ENCODE peak calls at places on chromosome 22, in eight cellular contexts. J is brain microvascular endothelial cell, H is H9, N is spleen, V is cardiac muscle cell, U is uterus, S is lower lobe of right lung, E is stomach. P is an unnamed sample.

GRCh38 chr22:25582946-25583345 is 18.5 kb downstream of the GRK3 start:
- DNase-seq in J (no peak), S (no peak), N (no peak), E (no peak), U (no peak), H (no peak), V (peak), P (no peak)

GRCh38 chr22:19060356-19061009 is 61.7 kb downstream of the DGCR2 start:
- DNase-seq in S (peak), J (peak), U (no peak), V (no peak), E (no peak), N (peak), H (no peak), P (no peak)

GRCh38 chr22:27637604-27638003 is 164.0 kb downstream of the MN1 start:
- DNase-seq in U (no peak), N (no peak), V (peak), H (no peak), S (no peak), J (peak), E (no peak), P (no peak)

GRCh38 chr22:44459041-44459440 is 39.0 kb downstream of the RTL6 start:
- DNase-seq in H (no peak), E (peak), V (no peak), U (no peak), S (no peak), J (no peak), N (peak), P (no peak)

GRCh38 chr22:24418786-24419479 is 8.5 kb upstream of the ADORA2A start:
- DNase-seq in H (no peak), N (no peak), S (no peak), J (no peak), E (no peak), U (no peak), V (no peak), P (no peak)

GRCh38 chr22:39710380-39711117 is 140.0 kb downstream of the CACNA1I start:
- DNase-seq in J (no peak), S (no peak), V (peak), H (no peak), U (no peak), E (no peak), N (no peak), P (no peak)

GRCh38 chr22:25839755-25840154 is 97.8 kb downstream of the MYO18B start:
- DNase-seq in V (no peak), N (no peak), J (no peak), E (no peak), H (no peak), U (no peak), S (no peak), P (no peak)

GRCh38 chr22:43420991-43421665 is 9.3 kb downstream of the MPPED1 start:
- DNase-seq in J (no peak), S (peak), E (no peak), U (no peak), N (no peak), H (no peak), V (no peak), P (no peak)

GRCh38 chr22:24563246-24563645 is 7.4 kb downstream of the SNRPD3 start:
- DNase-seq in E (no peak), J (no peak), H (no peak), S (no peak), V (no peak), U (no peak), N (peak), P (no peak)

GRCh38 chr22:22721681-22722309 is 77.4 kb downstream of the GGTLC2 start:
- DNase-seq in U (no peak), J (peak), V (peak), N (no peak), H (no peak), E (no peak), S (peak), P (no peak)

GRCh38 chr22:25658641-25659040 is 83.3 kb upstream of the MYO18B start:
- DNase-seq in S (no peak), U (peak), J (no peak), N (no peak), V (peak), H (no peak), E (no peak), P (no peak)

GRCh38 chr22:23182289-23183106 is 2.2 kb downstream of the BCR start:
- DNase-seq in N (no peak), H (no peak), J (no peak), U (no peak), E (no peak), S (no peak), V (no peak), P (no peak)

GRCh38 chr22:44399196-44399837 is 86.6 kb upstream of the SHISAL1 start:
- DNase-seq in S (peak), N (peak), U (peak), J (no peak), V (no peak), H (peak), E (peak), P (peak)

GRCh38 chr22:19448076-19448607 is 631 bp upstream of the C22orf39 start:
- DNase-seq in N (no peak), J (peak), S (no peak), U (no peak), E (peak), H (peak), V (peak), P (peak)

GRCh38 chr22:23549198-23549595 is 30.9 kb downstream of the IGLL1 start:
- DNase-seq in J (no peak), S (no peak), H (peak), E (no peak), V (no peak), N (peak), U (no peak), P (no peak)

GRCh38 chr22:43563571-43563970 is 151.8 kb downstream of the MPPED1 start:
- DNase-seq in V (no peak), N (no peak), J (no peak), S (no peak), E (no peak), H (no peak), U (no peak), P (no peak)

GRCh38 chr22:22519591-22519990 is 479 bp downstream of the ZNF280A start:
- DNase-seq in S (no peak), H (no peak), E (no peak), U (no peak), V (no peak), N (no peak), J (no peak), P (no peak)

GRCh38 chr22:24953294-24954113 is 988 bp downstream of the KIAA1671 start:
- DNase-seq in U (no peak), V (no peak), N (no peak), J (no peak), H (no peak), E (peak), S (peak), P (peak)

GRCh38 chr22:25388866-25389540 is 169.6 kb downstream of the CRYBB2 start:
- DNase-seq in S (no peak), J (no peak), U (no peak), H (no peak), N (peak), E (no peak), V (no peak), P (no peak)

GRCh38 chr22:19823638-19824196 is 31.0 kb downstream of the GNB1L start:
- DNase-seq in N (no peak), H (peak), V (no peak), S (peak), J (no peak), E (peak), U (no peak), P (peak)

GRCh38 chr22:24592846-24593809 is at the start of gene LRRC75B:
- DNase-seq in U (peak), J (peak), V (peak), N (peak), H (peak), E (peak), S (peak), P (peak)

GRCh38 chr22:47173535-47174021 is 411.1 kb downstream of the TBC1D22A start:
- DNase-seq in J (no peak), H (no peak), S (no peak), V (no peak), E (no peak), U (peak), N (peak), P (peak)

GRCh38 chr22:35489225-35489624 is 51.4 kb upstream of the RASD2 start:
- DNase-seq in V (no peak), S (no peak), E (no peak), U (no peak), J (no peak), H (no peak), N (no peak), P (no peak)

GRCh38 chr22:19800761-19801244 is 40.2 kb downstream of the TBX1 start:
- DNase-seq in U (no peak), E (no peak), S (peak), H (peak), N (no peak), V (peak), J (peak), P (no peak)

GRCh38 chr22:20741008-20741633 is 32.8 kb upstream of the SERPIND1 start:
- DNase-seq in S (no peak), H (no peak), N (no peak), J (no peak), V (no peak), E (no peak), U (no peak), P (no peak)

GRCh38 chr22:23181763-23182288 is 1.5 kb downstream of the BCR start:
- DNase-seq in V (no peak), U (no peak), S (no peak), N (peak), E (no peak), J (no peak), H (no peak), P (no peak)

GRCh38 chr22:40183029-40183581 is 5.4 kb downstream of the TNRC6B start:
- DNase-seq in J (peak), E (no peak), S (no peak), U (no peak), V (peak), H (no peak), N (no peak), P (no peak)

GRCh38 chr22:49566141-49566541 is 261.5 kb downstream of the BRD1 start:
- DNase-seq in H (peak), S (no peak), V (no peak), E (no peak), J (no peak), U (no peak), N (peak), P (no peak)

GRCh38 chr22:44379817-44380560 is 67.2 kb upstream of the SHISAL1 start:
- DNase-seq in J (no peak), U (no peak), N (peak), S (peak), H (no peak), E (no peak), V (no peak), P (no peak)

GRCh38 chr22:27060188-27060587 is 402.8 kb downstream of the MIAT start:
- DNase-seq in H (no peak), N (no peak), U (no peak), E (no peak), J (no peak), V (no peak), S (no peak), P (no peak)

GRCh38 chr22:39240841-39241631 is 3.7 kb downstream of the PDGFB start:
- DNase-seq in S (peak), E (peak), V (no peak), J (no peak), N (no peak), H (no peak), U (no peak), P (no peak)

GRCh38 chr22:35202376-35202775 is 54.9 kb upstream of the HMGXB4 start:
- DNase-seq in H (no peak), U (no peak), E (no peak), V (no peak), N (no peak), J (no peak), S (no peak), P (no peak)

GRCh38 chr22:28856095-28856455 is 27.3 kb upstream of the ZNRF3 start:
- DNase-seq in E (no peak), S (no peak), H (no peak), V (no peak), U (no peak), J (no peak), N (no peak), P (no peak)

GRCh38 chr22:28857288-28857687 is 26.1 kb upstream of the ZNRF3 start:
- DNase-seq in H (no peak), V (no peak), S (no peak), J (no peak), N (peak), U (no peak), E (no peak), P (no peak)

DNA sequence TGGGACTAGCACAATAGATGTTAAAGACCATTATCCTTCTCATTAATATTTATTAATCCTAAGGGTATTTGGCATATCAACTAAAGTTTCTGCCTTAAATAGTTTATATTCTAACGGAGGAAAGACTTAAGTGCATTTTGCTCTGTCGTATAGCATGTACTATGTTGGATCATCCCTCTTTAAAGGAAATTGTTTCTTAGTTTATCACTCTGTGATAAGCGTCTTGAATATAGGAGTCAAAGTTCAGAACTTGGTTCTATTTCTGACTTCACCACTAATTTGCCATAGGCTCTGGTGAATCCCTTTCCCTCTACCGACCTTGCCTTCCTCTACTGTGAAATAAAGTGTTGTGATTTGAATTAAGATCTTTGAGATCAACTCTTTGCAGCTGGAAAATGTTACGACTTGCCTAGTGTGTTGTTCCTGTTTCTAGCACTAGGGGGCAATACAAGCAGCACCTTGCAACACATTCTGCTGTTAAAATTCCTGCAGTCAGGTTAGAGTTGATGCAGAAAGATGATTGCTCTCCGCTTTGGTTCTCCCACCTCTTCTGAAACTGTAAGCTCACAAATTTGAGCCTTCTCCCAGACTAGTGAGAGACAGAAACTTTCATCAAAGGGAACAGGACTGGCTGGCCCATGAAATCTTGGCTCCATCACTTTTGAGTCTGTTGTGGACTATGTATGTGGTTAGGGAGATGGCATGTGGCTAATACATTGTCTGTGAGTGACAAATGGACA is 27.8 kb upstream of the ZNRF3 start:
- DNase-seq in U (peak), H (peak), V (peak), S (no peak), N (no peak), E (peak), J (peak), P (no peak)
- TF ChIP-seq CTCF in U (peak), H (peak), V (peak), S (peak), N (peak), E (no peak), J (peak), P (peak)

GRCh38 chr22:31973739-31974138 is 29.4 kb downstream of the YWHAH start:
- DNase-seq in H (no peak), U (no peak), J (no peak), N (no peak), S (no peak), E (no peak), V (no peak), P (no peak)

GRCh38 chr22:31977141-31977781 is 32.9 kb downstream of the YWHAH start:
- DNase-seq in E (peak), S (peak), H (peak), U (peak), V (peak), N (peak), J (peak), P (peak)

GRCh38 chr22:31980628-31981027 is 36.3 kb downstream of the YWHAH start:
- DNase-seq in E (no peak), N (no peak), J (no peak), H (no peak), U (no peak), S (no peak), V (no peak), P (no peak)

GRCh38 chr22:31972180-31972579 is 27.8 kb downstream of the YWHAH start:
- DNase-seq in V (no peak), J (no peak), N (no peak), E (no peak), U (no peak), H (no peak), S (no peak), P (no peak)

GRCh38 chr22:31977939-31978338 is 33.6 kb downstream of the YWHAH start:
- DNase-seq in H (no peak), V (no peak), U (no peak), J (no peak), E (no peak), S (no peak), N (no peak), P (no peak)
- H3K27ac ChIP-seq in H (no peak), V (no peak), U (no peak), J (no peak), E (no peak), S (no peak), N (no peak), P (no peak)

DNA sequence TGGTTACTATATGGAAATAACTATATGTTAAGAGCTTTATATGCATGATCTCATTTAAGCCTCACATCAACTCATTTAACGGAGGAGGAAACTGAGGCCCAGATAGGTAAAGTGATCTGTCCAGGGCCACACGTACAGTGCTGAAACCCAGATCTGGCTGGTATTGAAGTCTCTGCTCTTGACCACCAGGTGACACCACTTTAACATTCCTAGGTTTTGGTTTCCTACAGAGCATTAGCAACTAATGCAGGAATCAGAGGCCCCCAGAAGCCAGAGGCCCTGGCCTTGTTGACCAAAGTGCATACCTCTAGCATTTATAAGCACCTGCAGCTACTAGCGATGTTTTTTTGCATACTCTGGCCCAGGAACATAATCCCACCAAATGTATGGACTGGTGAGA is 12.9 kb upstream of the LIMK2 start:
- DNase-seq in N (no peak), S (no peak), E (no peak), H (no peak), J (no peak), U (no peak), V (no peak), P (no peak)
- TF ChIP-seq CTCF in N (no peak), S (peak), E (no peak), H (peak), J (peak), U (no peak), V (no peak), P (no peak)

GRCh38 chr22:33192156-33192555 is 134.0 kb upstream of the SYN3 start:
- DNase-seq in S (no peak), H (no peak), J (no peak), N (no peak), U (no peak), V (no peak), E (no peak), P (no peak)

DNA sequence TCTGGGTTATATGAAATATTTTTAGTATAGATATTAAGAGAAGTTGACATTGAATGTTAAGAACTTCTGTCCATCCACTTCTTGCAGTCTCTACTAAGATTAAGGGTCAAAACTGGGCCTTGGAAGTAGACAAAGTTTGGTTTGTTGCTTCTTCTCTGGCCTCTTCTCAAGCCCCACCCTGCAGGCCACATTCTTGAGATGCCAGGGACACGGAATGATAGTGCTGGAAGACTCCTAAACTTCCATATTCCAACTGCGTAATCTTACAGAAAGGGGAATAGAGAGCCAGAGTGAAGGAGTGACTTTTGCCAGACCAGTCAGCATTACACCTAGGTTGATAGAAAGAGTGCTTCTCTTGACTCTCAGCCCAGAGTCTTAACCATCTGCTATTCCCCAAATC is 136.3 kb upstream of the SYN3 start:
- DNase-seq in H (no peak), U (no peak), E (no peak), N (no peak), V (no peak), J (no peak), S (no peak), P (no peak)
- H3K27ac ChIP-seq in H (no peak), U (no peak), E (no peak), N (no peak), V (no peak), J (no peak), S (no peak), P (no peak)

GRCh38 chr22:37544955-37545702 is 15.2 kb upstream of the CDC42EP1 start:
- DNase-seq in E (peak), N (no peak), J (peak), U (peak), H (peak), V (peak), S (peak), P (no peak)

GRCh38 chr22:37542959-37543358 is 17.3 kb upstream of the CDC42EP1 start:
- DNase-seq in S (no peak), E (no peak), H (no peak), V (no peak), J (no peak), U (no peak), N (no peak), P (no peak)

GRCh38 chr22:37546436-37547248 is 13.6 kb upstream of the CDC42EP1 start:
- DNase-seq in V (peak), N (no peak), U (peak), J (no peak), S (peak), E (peak), H (peak), P (peak)

GRCh38 chr22:37547249-37547741 is 13.0 kb upstream of the CDC42EP1 start:
- DNase-seq in N (no peak), V (peak), J (no peak), U (no peak), H (no peak), E (no peak), S (no peak), P (no peak)

GRCh38 chr22:37545703-37546435 is 14.4 kb upstream of the CDC42EP1 start:
- DNase-seq in E (peak), N (peak), J (peak), H (peak), V (peak), S (peak), U (peak), P (no peak)
- TF ChIP-seq CTCF in E (no peak), N (no peak), J (no peak), H (no peak), V (no peak), S (no peak), U (no peak), P (no peak)

GRCh38 chr22:46090631-46091201 is 59.6 kb upstream of the PPARA start:
- DNase-seq in N (peak), U (no peak), V (no peak), H (no peak), E (no peak), J (no peak), S (peak), P (no peak)

GRCh38 chr22:46093796-46094195 is 56.5 kb upstream of the PPARA start:
- DNase-seq in E (no peak), J (no peak), U (no peak), V (no peak), N (no peak), S (no peak), H (no peak), P (no peak)

GRCh38 chr22:46091277-46091977 is 58.9 kb upstream of the PPARA start:
- DNase-seq in H (no peak), V (no peak), S (peak), N (peak), U (no peak), J (no peak), E (no peak), P (no peak)

GRCh38 chr22:46092646-46093410 is 57.5 kb upstream of the PPARA start:
- DNase-seq in E (no peak), J (no peak), S (no peak), U (no peak), H (no peak), V (no peak), N (peak), P (no peak)

GRCh38 chr22:46092011-46092410 is 58.3 kb upstream of the PPARA start:
- DNase-seq in E (no peak), S (peak), U (no peak), J (no peak), N (peak), V (no peak), H (no peak), P (no peak)
- H3K27ac ChIP-seq in E (peak), S (peak), U (peak), J (no peak), N (peak), V (no peak), H (no peak), P (peak)